ENCODE peak calls at places on chromosome 16, in ten cellular contexts. One of them, this sample, is unnamed.

GRCh38 chr16:89452241-89452640 is 38.1 kb downstream of the ANKRD11 start:
- DNase-seq in breast epithelium: no peak
- DNase-seq in left cardiac atrium: no peak
- DNase-seq in HS-5: no peak
- DNase-seq in NCI-H460: no peak
- DNase-seq in anterior cingulate cortex: no peak
- DNase-seq in stromal cell of bone marrow: no peak
- DNase-seq in H9: no peak
- DNase-seq in T-helper 2 cell: no peak
- DNase-seq in stimulated activated CD4-positive, alpha-beta T cell treated with anti-CD3 and anti-CD28 coated beads, TNF-alpha, amount 100 ng/mL, for 24 hours: no peak
- DNase-seq in this sample: no peak

GRCh38 chr16:66052745-66053144 is 313.7 kb upstream of the CDH5 start:
- DNase-seq in anterior cingulate cortex: no peak
- DNase-seq in NCI-H460: no peak
- DNase-seq in breast epithelium: no peak
- DNase-seq in left cardiac atrium: no peak
- DNase-seq in stromal cell of bone marrow: no peak
- DNase-seq in H9: no peak
- DNase-seq in stimulated activated CD4-positive, alpha-beta T cell treated with anti-CD3 and anti-CD28 coated beads, TNF-alpha, amount 100 ng/mL, for 24 hours: no peak
- DNase-seq in T-helper 2 cell: no peak
- DNase-seq in HS-5: no peak
- DNase-seq in this sample: no peak

GRCh38 chr16:67936124-67936875 is at the start of gene PSMB10:
- DNase-seq in H9: no peak
- DNase-seq in anterior cingulate cortex: no peak
- DNase-seq in stimulated activated CD4-positive, alpha-beta T cell treated with anti-CD3 and anti-CD28 coated beads, TNF-alpha, amount 100 ng/mL, for 24 hours: no peak
- DNase-seq in HS-5: no peak
- DNase-seq in breast epithelium: no peak
- DNase-seq in left cardiac atrium: peak
- DNase-seq in NCI-H460: no peak
- DNase-seq in T-helper 2 cell: peak
- DNase-seq in stromal cell of bone marrow: no peak
- DNase-seq in this sample: no peak

GRCh38 chr16:88119881-88120280 is 168.6 kb downstream of the BANP start:
- DNase-seq in left cardiac atrium: no peak
- DNase-seq in T-helper 2 cell: no peak
- DNase-seq in stromal cell of bone marrow: no peak
- DNase-seq in anterior cingulate cortex: no peak
- DNase-seq in HS-5: no peak
- DNase-seq in stimulated activated CD4-positive, alpha-beta T cell treated with anti-CD3 and anti-CD28 coated beads, TNF-alpha, amount 100 ng/mL, for 24 hours: no peak
- DNase-seq in H9: no peak
- DNase-seq in breast epithelium: no peak
- DNase-seq in NCI-H460: no peak
- DNase-seq in this sample: no peak

GRCh38 chr16:88705746-88706287 is 391 bp downstream of the RNF166 start:
- DNase-seq in H9: no peak
- DNase-seq in breast epithelium: no peak
- DNase-seq in stimulated activated CD4-positive, alpha-beta T cell treated with anti-CD3 and anti-CD28 coated beads, TNF-alpha, amount 100 ng/mL, for 24 hours: no peak
- DNase-seq in stromal cell of bone marrow: no peak
- DNase-seq in anterior cingulate cortex: no peak
- DNase-seq in NCI-H460: no peak
- DNase-seq in HS-5: no peak
- DNase-seq in T-helper 2 cell: no peak
- DNase-seq in left cardiac atrium: no peak
- DNase-seq in this sample: no peak

GRCh38 chr16:5582529-5582928 is 484.9 kb upstream of the EEF2KMT start:
- DNase-seq in NCI-H460: no peak
- DNase-seq in breast epithelium: no peak
- DNase-seq in T-helper 2 cell: no peak
- DNase-seq in stromal cell of bone marrow: no peak
- DNase-seq in H9: no peak
- DNase-seq in left cardiac atrium: no peak
- DNase-seq in stimulated activated CD4-positive, alpha-beta T cell treated with anti-CD3 and anti-CD28 coated beads, TNF-alpha, amount 100 ng/mL, for 24 hours: no peak
- DNase-seq in anterior cingulate cortex: no peak
- DNase-seq in HS-5: no peak
- DNase-seq in this sample: no peak

GRCh38 chr16:1776672-1776955 is 3.7 kb upstream of the MRPS34 start:
- DNase-seq in NCI-H460: no peak
- DNase-seq in T-helper 2 cell: no peak
- DNase-seq in HS-5: no peak
- DNase-seq in stimulated activated CD4-positive, alpha-beta T cell treated with anti-CD3 and anti-CD28 coated beads, TNF-alpha, amount 100 ng/mL, for 24 hours: no peak
- DNase-seq in left cardiac atrium: no peak
- DNase-seq in anterior cingulate cortex: no peak
- DNase-seq in stromal cell of bone marrow: no peak
- DNase-seq in breast epithelium: no peak
- DNase-seq in H9: no peak
- DNase-seq in this sample: no peak

GRCh38 chr16:62829615-62830014 is 793.4 kb upstream of the CDH8 start:
- DNase-seq in stimulated activated CD4-positive, alpha-beta T cell treated with anti-CD3 and anti-CD28 coated beads, TNF-alpha, amount 100 ng/mL, for 24 hours: no peak
- DNase-seq in T-helper 2 cell: no peak
- DNase-seq in NCI-H460: no peak
- DNase-seq in breast epithelium: no peak
- DNase-seq in HS-5: no peak
- DNase-seq in H9: no peak
- DNase-seq in anterior cingulate cortex: no peak
- DNase-seq in left cardiac atrium: no peak
- DNase-seq in stromal cell of bone marrow: no peak
- DNase-seq in this sample: no peak

GRCh38 chr16:50202926-50203624 is 50.0 kb downstream of the TENT4B start:
- DNase-seq in stimulated activated CD4-positive, alpha-beta T cell treated with anti-CD3 and anti-CD28 coated beads, TNF-alpha, amount 100 ng/mL, for 24 hours: no peak
- DNase-seq in HS-5: peak
- DNase-seq in H9: no peak
- DNase-seq in NCI-H460: peak
- DNase-seq in stromal cell of bone marrow: peak
- DNase-seq in left cardiac atrium: no peak
- DNase-seq in breast epithelium: no peak
- DNase-seq in T-helper 2 cell: no peak
- DNase-seq in anterior cingulate cortex: no peak
- DNase-seq in this sample: no peak

GRCh38 chr16:85126731-85127662 is 14.7 kb upstream of the CIBAR2 start:
- DNase-seq in anterior cingulate cortex: no peak
- DNase-seq in left cardiac atrium: peak
- DNase-seq in stromal cell of bone marrow: peak
- DNase-seq in HS-5: no peak
- DNase-seq in T-helper 2 cell: no peak
- DNase-seq in stimulated activated CD4-positive, alpha-beta T cell treated with anti-CD3 and anti-CD28 coated beads, TNF-alpha, amount 100 ng/mL, for 24 hours: no peak
- DNase-seq in NCI-H460: no peak
- DNase-seq in H9: no peak
- DNase-seq in breast epithelium: peak
- DNase-seq in this sample: peak

GRCh38 chr16:77307764-77308561 is 108.8 kb downstream of the SYCE1L start:
- DNase-seq in HS-5: no peak
- DNase-seq in H9: no peak
- DNase-seq in T-helper 2 cell: no peak
- DNase-seq in stromal cell of bone marrow: peak
- DNase-seq in left cardiac atrium: no peak
- DNase-seq in breast epithelium: no peak
- DNase-seq in anterior cingulate cortex: no peak
- DNase-seq in stimulated activated CD4-positive, alpha-beta T cell treated with anti-CD3 and anti-CD28 coated beads, TNF-alpha, amount 100 ng/mL, for 24 hours: no peak
- DNase-seq in NCI-H460: no peak
- DNase-seq in this sample: no peak

GRCh38 chr16:47461598-47462266 is 601 bp downstream of the PHKB start:
- DNase-seq in stromal cell of bone marrow: peak
- DNase-seq in breast epithelium: no peak
- DNase-seq in T-helper 2 cell: no peak
- DNase-seq in left cardiac atrium: no peak
- DNase-seq in stimulated activated CD4-positive, alpha-beta T cell treated with anti-CD3 and anti-CD28 coated beads, TNF-alpha, amount 100 ng/mL, for 24 hours: no peak
- DNase-seq in HS-5: no peak
- DNase-seq in H9: no peak
- DNase-seq in anterior cingulate cortex: no peak
- DNase-seq in NCI-H460: peak
- DNase-seq in this sample: no peak

GRCh38 chr16:87685766-87686165 is 80.0 kb downstream of the KLHDC4 start:
- DNase-seq in stimulated activated CD4-positive, alpha-beta T cell treated with anti-CD3 and anti-CD28 coated beads, TNF-alpha, amount 100 ng/mL, for 24 hours: no peak
- DNase-seq in T-helper 2 cell: no peak
- DNase-seq in H9: no peak
- DNase-seq in anterior cingulate cortex: no peak
- DNase-seq in stromal cell of bone marrow: no peak
- DNase-seq in HS-5: no peak
- DNase-seq in breast epithelium: no peak
- DNase-seq in left cardiac atrium: no peak
- DNase-seq in NCI-H460: no peak
- DNase-seq in this sample: no peak

GRCh38 chr16:53055603-53056527 is 1.1 kb downstream of the CHD9 start:
- DNase-seq in stimulated activated CD4-positive, alpha-beta T cell treated with anti-CD3 and anti-CD28 coated beads, TNF-alpha, amount 100 ng/mL, for 24 hours: no peak
- DNase-seq in left cardiac atrium: peak
- DNase-seq in anterior cingulate cortex: no peak
- DNase-seq in HS-5: peak
- DNase-seq in NCI-H460: no peak
- DNase-seq in H9: peak
- DNase-seq in T-helper 2 cell: no peak
- DNase-seq in breast epithelium: peak
- DNase-seq in stromal cell of bone marrow: no peak
- DNase-seq in this sample: no peak

GRCh38 chr16:87325480-87325879 is 8.3 kb upstream of the C16orf95 start:
- DNase-seq in T-helper 2 cell: no peak
- DNase-seq in NCI-H460: no peak
- DNase-seq in anterior cingulate cortex: no peak
- DNase-seq in left cardiac atrium: no peak
- DNase-seq in breast epithelium: no peak
- DNase-seq in HS-5: no peak
- DNase-seq in H9: no peak
- DNase-seq in stimulated activated CD4-positive, alpha-beta T cell treated with anti-CD3 and anti-CD28 coated beads, TNF-alpha, amount 100 ng/mL, for 24 hours: no peak
- DNase-seq in stromal cell of bone marrow: no peak
- DNase-seq in this sample: no peak

GRCh38 chr16:78689031-78689430 is 589.6 kb downstream of the WWOX start:
- DNase-seq in left cardiac atrium: no peak
- DNase-seq in NCI-H460: no peak
- DNase-seq in H9: no peak
- DNase-seq in T-helper 2 cell: no peak
- DNase-seq in stimulated activated CD4-positive, alpha-beta T cell treated with anti-CD3 and anti-CD28 coated beads, TNF-alpha, amount 100 ng/mL, for 24 hours: no peak
- DNase-seq in stromal cell of bone marrow: no peak
- DNase-seq in anterior cingulate cortex: no peak
- DNase-seq in HS-5: no peak
- DNase-seq in breast epithelium: no peak
- DNase-seq in this sample: peak

GRCh38 chr16:25030420-25031131 is 15.4 kb upstream of the ARHGAP17 start:
- DNase-seq in stimulated activated CD4-positive, alpha-beta T cell treated with anti-CD3 and anti-CD28 coated beads, TNF-alpha, amount 100 ng/mL, for 24 hours: no peak
- DNase-seq in NCI-H460: no peak
- DNase-seq in anterior cingulate cortex: no peak
- DNase-seq in stromal cell of bone marrow: no peak
- DNase-seq in T-helper 2 cell: no peak
- DNase-seq in H9: no peak
- DNase-seq in breast epithelium: no peak
- DNase-seq in left cardiac atrium: no peak
- DNase-seq in HS-5: no peak
- DNase-seq in this sample: no peak

GRCh38 chr16:58515125-58515870 is at the start of gene SETD6:
- DNase-seq in stimulated activated CD4-positive, alpha-beta T cell treated with anti-CD3 and anti-CD28 coated beads, TNF-alpha, amount 100 ng/mL, for 24 hours: peak
- DNase-seq in H9: peak
- DNase-seq in stromal cell of bone marrow: peak
- DNase-seq in HS-5: peak
- DNase-seq in left cardiac atrium: peak
- DNase-seq in NCI-H460: peak
- DNase-seq in anterior cingulate cortex: peak
- DNase-seq in T-helper 2 cell: peak
- DNase-seq in breast epithelium: peak
- DNase-seq in this sample: peak

GRCh38 chr16:11063432-11064201 is 119.3 kb downstream of the CLEC16A start:
- DNase-seq in NCI-H460: no peak
- DNase-seq in left cardiac atrium: no peak
- DNase-seq in T-helper 2 cell: no peak
- DNase-seq in H9: no peak
- DNase-seq in HS-5: no peak
- DNase-seq in stromal cell of bone marrow: no peak
- DNase-seq in stimulated activated CD4-positive, alpha-beta T cell treated with anti-CD3 and anti-CD28 coated beads, TNF-alpha, amount 100 ng/mL, for 24 hours: no peak
- DNase-seq in anterior cingulate cortex: no peak
- DNase-seq in breast epithelium: no peak
- DNase-seq in this sample: no peak

GRCh38 chr16:64238576-64238975 is 883.3 kb downstream of the CDH11 start:
- DNase-seq in stimulated activated CD4-positive, alpha-beta T cell treated with anti-CD3 and anti-CD28 coated beads, TNF-alpha, amount 100 ng/mL, for 24 hours: no peak
- DNase-seq in H9: no peak
- DNase-seq in HS-5: peak
- DNase-seq in breast epithelium: no peak
- DNase-seq in NCI-H460: no peak
- DNase-seq in stromal cell of bone marrow: peak
- DNase-seq in anterior cingulate cortex: no peak
- DNase-seq in left cardiac atrium: no peak
- DNase-seq in T-helper 2 cell: no peak
- DNase-seq in this sample: no peak

GRCh38 chr16:81939164-81940067 is 71.9 kb downstream of the SDR42E1 start:
- DNase-seq in stromal cell of bone marrow: no peak
- DNase-seq in stimulated activated CD4-positive, alpha-beta T cell treated with anti-CD3 and anti-CD28 coated beads, TNF-alpha, amount 100 ng/mL, for 24 hours: no peak
- DNase-seq in anterior cingulate cortex: no peak
- DNase-seq in breast epithelium: no peak
- DNase-seq in left cardiac atrium: no peak
- DNase-seq in NCI-H460: no peak
- DNase-seq in HS-5: no peak
- DNase-seq in H9: peak
- DNase-seq in T-helper 2 cell: no peak
- DNase-seq in this sample: no peak

GRCh38 chr16:56611281-56611833 is 3.0 kb downstream of the MT2A start:
- DNase-seq in breast epithelium: no peak
- DNase-seq in anterior cingulate cortex: peak
- DNase-seq in left cardiac atrium: peak
- DNase-seq in stimulated activated CD4-positive, alpha-beta T cell treated with anti-CD3 and anti-CD28 coated beads, TNF-alpha, amount 100 ng/mL, for 24 hours: no peak
- DNase-seq in H9: no peak
- DNase-seq in HS-5: no peak
- DNase-seq in NCI-H460: no peak
- DNase-seq in stromal cell of bone marrow: peak
- DNase-seq in T-helper 2 cell: no peak
- DNase-seq in this sample: no peak

GRCh38 chr16:79821911-79822310 is 221.4 kb upstream of the MAF start:
- DNase-seq in breast epithelium: no peak
- DNase-seq in anterior cingulate cortex: no peak
- DNase-seq in stromal cell of bone marrow: no peak
- DNase-seq in T-helper 2 cell: no peak
- DNase-seq in stimulated activated CD4-positive, alpha-beta T cell treated with anti-CD3 and anti-CD28 coated beads, TNF-alpha, amount 100 ng/mL, for 24 hours: no peak
- DNase-seq in NCI-H460: no peak
- DNase-seq in H9: no peak
- DNase-seq in left cardiac atrium: no peak
- DNase-seq in HS-5: no peak
- DNase-seq in this sample: no peak

GRCh38 chr16:89958068-89958467 is 9.5 kb downstream of the DEF8 start:
- DNase-seq in breast epithelium: no peak
- DNase-seq in stimulated activated CD4-positive, alpha-beta T cell treated with anti-CD3 and anti-CD28 coated beads, TNF-alpha, amount 100 ng/mL, for 24 hours: no peak
- DNase-seq in anterior cingulate cortex: no peak
- DNase-seq in H9: peak
- DNase-seq in left cardiac atrium: peak
- DNase-seq in stromal cell of bone marrow: no peak
- DNase-seq in T-helper 2 cell: no peak
- DNase-seq in HS-5: no peak
- DNase-seq in NCI-H460: peak
- DNase-seq in this sample: no peak

This sample was measured in NCI-H2171.